ENCODE peak calls at places on chromosomes 13 and 19, in four cellular contexts. One of them, this sample, is unnamed.
A peak's percentile ranks its signal among the peaks of the same experiment; 100 is the strongest.

GRCh38 chr13:42477588-42478190 is 96.3 kb upstream of the TNFSF11 start:
- DNase-seq in IMR-90: no peak
- DNase-seq in H1: no peak
- DNase-seq in neuronal stem cell: no peak
- DNase-seq in this sample: peak; percentile 78

GRCh38 chr19:2431318-2432055 is 4.1 kb upstream of the TIMM13 start:
- DNase-seq in H1: no peak
- DNase-seq in neuronal stem cell: no peak
- DNase-seq in IMR-90: no peak
- DNase-seq in this sample: no peak

GRCh38 chr19:50729894-50730293 is 6.7 kb downstream of the CLEC11A start:
- DNase-seq in neuronal stem cell: no peak
- DNase-seq in H1: no peak
- DNase-seq in IMR-90: no peak
- DNase-seq in this sample: no peak

GRCh38 chr19:3266792-3267469 is 42.5 kb downstream of the CELF5 start:
- DNase-seq in H1: no peak
- DNase-seq in neuronal stem cell: no peak
- DNase-seq in IMR-90: no peak
- DNase-seq in this sample: no peak

GRCh38 chr13:50942630-50943311 is 33.2 kb downstream of the RNASEH2B start:
- DNase-seq in neuronal stem cell: no peak
- DNase-seq in IMR-90: no peak
- DNase-seq in H1: no peak
- DNase-seq in this sample: no peak

GRCh38 chr13:48902421-48902820 is 73.3 kb upstream of the FNDC3A start:
- DNase-seq in IMR-90: peak; percentile 19
- DNase-seq in neuronal stem cell: peak; percentile 26
- DNase-seq in H1: no peak
- DNase-seq in this sample: peak; percentile 12

GRCh38 chr13:106095406-106095805 is 440.1 kb downstream of the EFNB2 start:
- DNase-seq in IMR-90: no peak
- DNase-seq in neuronal stem cell: no peak
- DNase-seq in H1: no peak
- DNase-seq in this sample: no peak

GRCh38 chr19:13428352-13428751 is 77.9 kb downstream of the CACNA1A start:
- DNase-seq in IMR-90: peak; percentile 17
- DNase-seq in H1: peak; percentile 54
- DNase-seq in neuronal stem cell: no peak
- DNase-seq in this sample: no peak

GRCh38 chr13:26561636-26562537 is 4.4 kb downstream of the WASF3 start:
- DNase-seq in neuronal stem cell: peak; percentile 41
- DNase-seq in IMR-90: peak; percentile 84
- DNase-seq in H1: no peak
- DNase-seq in this sample: peak; percentile 71

GRCh38 chr19:2381151-2381822 is 21.2 kb downstream of the TMPRSS9 start:
- DNase-seq in neuronal stem cell: peak; percentile 21
- DNase-seq in IMR-90: peak; percentile 15
- DNase-seq in H1: no peak
- DNase-seq in this sample: peak; percentile 27

GRCh38 chr13:22422712-22423111 is 751.8 kb downstream of the FGF9 start:
- DNase-seq in IMR-90: no peak
- DNase-seq in H1: no peak
- DNase-seq in neuronal stem cell: no peak
- DNase-seq in this sample: no peak

GRCh38 chr19:39342647-39343305 is 555 bp downstream of the SAMD4B start:
- DNase-seq in neuronal stem cell: no peak
- DNase-seq in H1: no peak
- DNase-seq in IMR-90: no peak
- DNase-seq in this sample: peak; percentile 40

GRCh38 chr19:5974721-5975387 is 3.1 kb downstream of the RANBP3 start:
- DNase-seq in neuronal stem cell: no peak
- DNase-seq in IMR-90: peak; percentile 35
- DNase-seq in H1: no peak
- DNase-seq in this sample: no peak

GRCh38 chr13:79271616-79272015 is 134.4 kb downstream of the RBM26 start:
- DNase-seq in H1: no peak
- DNase-seq in IMR-90: no peak
- DNase-seq in neuronal stem cell: no peak
- DNase-seq in this sample: no peak

GRCh38 chr13:85586422-85586831 is 212.8 kb downstream of the SLITRK6 start:
- DNase-seq in neuronal stem cell: no peak
- DNase-seq in IMR-90: peak; percentile 85
- DNase-seq in H1: no peak
- DNase-seq in this sample: peak; percentile 69

GRCh38 chr13:25874907-25875306 is 176.9 kb downstream of the SHISA2 start:
- DNase-seq in neuronal stem cell: no peak
- DNase-seq in IMR-90: no peak
- DNase-seq in H1: no peak
- DNase-seq in this sample: peak; percentile 25

GRCh38 chr13:47841131-47841530 is 159.9 kb downstream of the SUCLA2 start:
- DNase-seq in neuronal stem cell: no peak
- DNase-seq in H1: no peak
- DNase-seq in IMR-90: no peak
- DNase-seq in this sample: no peak

GRCh38 chr19:56504581-56504980 is 3.1 kb upstream of the ZNF471 start:
- DNase-seq in IMR-90: peak; percentile 68
- DNase-seq in H1: no peak
- DNase-seq in neuronal stem cell: no peak
- DNase-seq in this sample: peak; percentile 24

GRCh38 chr13:41008349-41008980 is 10.7 kb downstream of the ELF1 start:
- DNase-seq in H1: no peak
- DNase-seq in IMR-90: peak; percentile 90
- DNase-seq in neuronal stem cell: no peak
- DNase-seq in this sample: peak; percentile 78

GRCh38 chr13:41383400-41383799 is 72.3 kb downstream of the NAA16 start:
- DNase-seq in neuronal stem cell: no peak
- DNase-seq in H1: no peak
- DNase-seq in IMR-90: peak; percentile 61
- DNase-seq in this sample: peak; percentile 17

GRCh38 chr13:48500652-48501197 is 32.2 kb downstream of the RCBTB2 start:
- DNase-seq in neuronal stem cell: no peak
- DNase-seq in IMR-90: peak; percentile 96
- DNase-seq in H1: no peak
- DNase-seq in this sample: peak; percentile 87

GRCh38 chr13:44058067-44058466 is 178.4 kb downstream of the LACC1 start:
- DNase-seq in IMR-90: no peak
- DNase-seq in H1: no peak
- DNase-seq in neuronal stem cell: no peak
- DNase-seq in this sample: no peak

GRCh38 chr19:2711937-2712205 is 9.3 kb downstream of the DIRAS1 start:
- DNase-seq in IMR-90: no peak
- DNase-seq in neuronal stem cell: no peak
- DNase-seq in H1: no peak
- DNase-seq in this sample: no peak

DNA sequence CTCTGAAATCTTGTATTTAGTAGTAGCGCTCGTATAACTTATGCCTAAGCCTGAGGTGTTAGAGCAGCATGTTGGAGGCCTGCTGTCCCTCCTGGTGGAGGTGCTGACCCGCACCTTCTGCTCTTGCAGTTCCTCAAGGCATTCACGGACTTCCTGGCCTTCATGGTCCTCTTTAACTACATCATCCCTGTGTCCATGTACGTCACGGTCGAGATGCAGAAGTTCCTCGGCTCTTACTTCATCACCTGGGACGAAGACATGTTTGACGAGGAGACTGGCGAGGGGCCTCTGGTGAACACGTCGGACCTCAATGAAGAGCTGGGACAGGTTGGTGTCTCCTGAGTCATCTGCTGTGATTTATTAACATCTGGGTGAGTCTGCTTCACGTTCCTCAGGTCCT is 136.7 kb downstream of the ATP11A start:
- DNase-seq in H1: no peak
- DNase-seq in IMR-90: no peak
- DNase-seq in neuronal stem cell: no peak
- DNase-seq in this sample: no peak
- H2BK120ac ChIP-seq in H1: no peak overlapping the region
- H2BK120ac ChIP-seq in IMR-90: no peak overlapping the region
- H2BK120ac ChIP-seq in neuronal stem cell: no peak overlapping the region
- H2BK120ac ChIP-seq in this sample: no peak overlapping the region

DNA sequence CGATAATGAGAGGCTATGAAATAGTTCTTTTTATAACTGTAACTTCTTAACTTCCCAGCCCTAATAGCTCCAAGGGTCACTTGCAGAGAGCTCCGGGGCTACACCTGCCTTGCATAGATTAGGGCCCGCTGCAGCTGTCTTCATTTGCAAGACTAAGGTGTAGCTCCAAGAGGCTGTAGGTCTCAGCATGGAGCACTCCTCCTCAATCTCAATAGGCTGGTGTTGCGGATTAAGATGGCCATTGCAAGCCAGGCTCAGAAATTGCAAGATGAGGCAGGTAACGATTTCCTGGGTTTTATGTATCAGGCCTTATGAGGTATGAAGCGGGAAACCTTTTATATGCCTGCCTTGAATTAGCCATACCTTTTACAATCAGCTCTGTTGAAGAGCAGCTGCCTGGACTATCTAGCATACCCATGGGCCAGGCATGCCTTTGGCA is 185.7 kb downstream of the TM9SF2 start:
- DNase-seq in IMR-90: no peak
- DNase-seq in neuronal stem cell: no peak
- DNase-seq in H1: peak; percentile 65
- DNase-seq in this sample: no peak
- H2BK120ac ChIP-seq in IMR-90: no peak overlapping the region
- H2BK120ac ChIP-seq in neuronal stem cell: no peak overlapping the region
- H2BK120ac ChIP-seq in H1: peak overlapping the region; percentile 91
- H2BK120ac ChIP-seq in this sample: no peak overlapping the region

DNA sequence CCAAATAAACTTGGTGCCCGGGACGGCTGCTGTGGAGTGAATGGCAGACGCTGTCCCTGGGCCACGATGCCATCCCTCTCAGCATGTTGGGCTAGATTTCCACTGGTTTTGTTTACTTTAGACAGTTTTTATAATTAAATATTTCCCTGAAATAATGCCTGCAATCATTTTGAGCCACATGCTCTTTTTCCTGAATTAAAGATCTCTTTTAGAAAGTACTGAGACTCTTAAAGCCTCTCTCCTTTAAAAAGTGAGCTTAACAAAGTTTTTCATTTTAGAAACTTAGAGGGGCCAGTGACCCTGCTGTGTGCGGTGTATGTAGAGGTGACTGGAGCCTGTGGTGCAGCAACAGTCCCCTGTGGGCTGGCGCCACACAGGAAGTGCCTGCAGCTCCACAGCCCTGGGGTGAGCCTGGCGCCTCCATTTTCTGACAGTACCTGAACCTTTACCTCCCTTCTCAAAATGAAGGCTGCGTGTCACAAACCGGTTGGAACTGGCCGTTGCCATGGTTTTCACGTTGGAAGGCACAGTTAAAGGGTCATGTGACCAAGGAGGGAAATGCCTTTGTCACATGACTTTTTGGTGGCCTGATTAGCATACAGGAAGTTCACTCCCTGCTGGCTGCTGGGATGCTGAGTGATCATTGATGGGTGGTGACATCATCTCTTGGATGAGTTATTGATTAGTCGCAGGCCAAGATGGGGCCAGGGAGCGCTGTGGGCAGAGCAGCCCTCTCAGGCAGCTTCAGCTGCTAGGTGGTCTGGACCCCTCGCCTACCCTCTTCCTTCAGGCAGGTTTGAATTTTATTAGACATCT is 26.3 kb downstream of the TSSK6 start:
- DNase-seq in IMR-90: peak; percentile 96
- DNase-seq in neuronal stem cell: peak; percentile 66
- DNase-seq in H1: peak; percentile 87
- DNase-seq in this sample: peak; percentile 91
- H2BK120ac ChIP-seq in IMR-90: peak overlapping the region; percentile 72
- H2BK120ac ChIP-seq in neuronal stem cell: no peak overlapping the region
- H2BK120ac ChIP-seq in H1: no peak overlapping the region
- H2BK120ac ChIP-seq in this sample: no peak overlapping the region

GRCh38 chr13:45292176-45292575 is 48.8 kb downstream of the TPT1 start:
- DNase-seq in IMR-90: no peak
- DNase-seq in H1: no peak
- DNase-seq in neuronal stem cell: no peak
- DNase-seq in this sample: no peak
- H2BK120ac ChIP-seq in IMR-90: no peak overlapping the region
- H2BK120ac ChIP-seq in H1: no peak overlapping the region
- H2BK120ac ChIP-seq in neuronal stem cell: no peak overlapping the region
- H2BK120ac ChIP-seq in this sample: no peak overlapping the region

GRCh38 chr13:110868631-110869165 is 46.2 kb downstream of the ANKRD10 start:
- DNase-seq in neuronal stem cell: no peak
- DNase-seq in IMR-90: no peak
- DNase-seq in H1: peak; percentile 14
- DNase-seq in this sample: no peak

GRCh38 chr13:110867380-110867779 is 47.5 kb downstream of the ANKRD10 start:
- DNase-seq in IMR-90: no peak
- DNase-seq in neuronal stem cell: no peak
- DNase-seq in H1: peak; percentile 10
- DNase-seq in this sample: no peak

GRCh38 chr13:110869805-110870706 is 44.8 kb downstream of the ANKRD10 start:
- DNase-seq in IMR-90: peak; percentile 100
- DNase-seq in H1: peak; percentile 59
- DNase-seq in neuronal stem cell: no peak
- DNase-seq in this sample: peak; percentile 100

GRCh38 chr13:110866491-110867170 is 48.2 kb downstream of the ANKRD10 start:
- DNase-seq in H1: peak; percentile 19
- DNase-seq in IMR-90: no peak
- DNase-seq in neuronal stem cell: no peak
- DNase-seq in this sample: no peak

GRCh38 chr13:110869231-110869804 is 45.6 kb downstream of the ANKRD10 start:
- DNase-seq in IMR-90: no peak
- DNase-seq in H1: no peak
- DNase-seq in neuronal stem cell: no peak
- DNase-seq in this sample: no peak
- H2BK120ac ChIP-seq in IMR-90: peak overlapping the region; percentile 93
- H2BK120ac ChIP-seq in H1: no peak overlapping the region
- H2BK120ac ChIP-seq in neuronal stem cell: no peak overlapping the region
- H2BK120ac ChIP-seq in this sample: peak overlapping the region; percentile 74

GRCh38 chr13:78029891-78030290 is 111.3 kb upstream of the EDNRB start:
- DNase-seq in IMR-90: no peak
- DNase-seq in neuronal stem cell: no peak
- DNase-seq in H1: no peak
- DNase-seq in this sample: no peak

GRCh38 chr13:78035500-78035899 is 116.9 kb upstream of the EDNRB start:
- DNase-seq in H1: no peak
- DNase-seq in neuronal stem cell: no peak
- DNase-seq in IMR-90: no peak
- DNase-seq in this sample: no peak

GRCh38 chr13:78028960-78029359 is 110.3 kb upstream of the EDNRB start:
- DNase-seq in H1: no peak
- DNase-seq in neuronal stem cell: no peak
- DNase-seq in IMR-90: no peak
- DNase-seq in this sample: no peak

GRCh38 chr13:78030351-78030750 is 111.7 kb upstream of the EDNRB start:
- DNase-seq in IMR-90: no peak
- DNase-seq in H1: no peak
- DNase-seq in neuronal stem cell: peak; percentile 8
- DNase-seq in this sample: no peak

DNA sequence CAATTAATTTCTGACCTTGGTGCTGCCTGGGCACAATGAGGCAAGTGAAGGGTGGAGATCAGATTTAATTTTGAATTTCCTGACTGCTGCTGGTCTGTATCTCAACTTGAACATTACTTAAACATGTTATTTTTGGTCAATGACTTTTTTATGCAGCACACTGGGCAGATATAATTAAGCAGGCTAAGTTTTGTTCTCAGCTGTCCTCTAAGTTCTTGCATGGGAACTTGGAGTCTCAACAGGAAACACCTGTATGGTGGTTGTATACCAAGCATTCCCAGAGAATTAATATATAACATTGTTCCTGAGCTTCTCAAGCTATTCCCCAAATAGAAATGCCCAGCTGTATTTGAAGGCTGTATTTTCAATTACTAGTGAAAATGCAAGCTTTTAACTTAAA is 113.5 kb upstream of the EDNRB start:
- DNase-seq in IMR-90: no peak
- DNase-seq in neuronal stem cell: no peak
- DNase-seq in H1: no peak
- DNase-seq in this sample: no peak
- H2BK120ac ChIP-seq in IMR-90: no peak overlapping the region
- H2BK120ac ChIP-seq in neuronal stem cell: no peak overlapping the region
- H2BK120ac ChIP-seq in H1: no peak overlapping the region
- H2BK120ac ChIP-seq in this sample: no peak overlapping the region

This sample was measured in mesenchymal stem cell.